ENCODE peak calls at places on chromosomes 3 and 15, in eight cellular contexts. One of them, this sample, is unnamed.

GRCh38 chr3:41652931-41653330 is 309.0 kb downstream of the ULK4 start:
- DNase-seq in upper lobe of right lung: no peak
- DNase-seq in lung: no peak
- DNase-seq in aorta: no peak
- DNase-seq in GM12878: no peak
- DNase-seq in pancreas: no peak
- DNase-seq in colonic mucosa: no peak
- DNase-seq in heart right ventricle: no peak
- DNase-seq in this sample: no peak

GRCh38 chr15:52503788-52504496 is 24.7 kb downstream of the MYO5A start:
- DNase-seq in GM12878: peak; percentile 51
- DNase-seq in pancreas: no peak
- DNase-seq in aorta: no peak
- DNase-seq in heart right ventricle: no peak
- DNase-seq in colonic mucosa: no peak
- DNase-seq in lung: no peak
- DNase-seq in upper lobe of right lung: no peak
- DNase-seq in this sample: no peak

GRCh38 chr15:52161406-52161966 is 29.7 kb downstream of the GNB5 start:
- DNase-seq in heart right ventricle: no peak
- DNase-seq in pancreas: no peak
- DNase-seq in lung: no peak
- DNase-seq in GM12878: no peak
- DNase-seq in aorta: no peak
- DNase-seq in upper lobe of right lung: no peak
- DNase-seq in colonic mucosa: no peak
- DNase-seq in this sample: no peak

GRCh38 chr15:73683624-73684536 is at the start of gene CD276:
- DNase-seq in aorta: peak; percentile 89
- DNase-seq in lung: peak; percentile 78
- DNase-seq in upper lobe of right lung: peak; percentile 91
- DNase-seq in heart right ventricle: peak; percentile 85
- DNase-seq in GM12878: no peak
- DNase-seq in colonic mucosa: peak; percentile 82
- DNase-seq in pancreas: peak; percentile 87
- DNase-seq in this sample: peak; percentile 90

GRCh38 chr3:120793601-120794000 is 51.1 kb downstream of the GTF2E1 start:
- DNase-seq in upper lobe of right lung: no peak
- DNase-seq in heart right ventricle: no peak
- DNase-seq in pancreas: no peak
- DNase-seq in aorta: no peak
- DNase-seq in colonic mucosa: no peak
- DNase-seq in GM12878: no peak
- DNase-seq in lung: no peak
- DNase-seq in this sample: no peak

GRCh38 chr15:80106051-80106450 is 46.6 kb downstream of the ZFAND6 start:
- DNase-seq in aorta: no peak
- DNase-seq in upper lobe of right lung: no peak
- DNase-seq in colonic mucosa: no peak
- DNase-seq in heart right ventricle: no peak
- DNase-seq in lung: no peak
- DNase-seq in GM12878: no peak
- DNase-seq in pancreas: no peak
- DNase-seq in this sample: no peak

GRCh38 chr3:71681224-71681668 is 44.0 kb downstream of the EIF4E3 start:
- DNase-seq in upper lobe of right lung: peak; percentile 80
- DNase-seq in GM12878: no peak
- DNase-seq in aorta: peak; percentile 80
- DNase-seq in pancreas: peak; percentile 70
- DNase-seq in heart right ventricle: peak; percentile 40
- DNase-seq in colonic mucosa: peak; percentile 51
- DNase-seq in lung: peak; percentile 51
- DNase-seq in this sample: peak; percentile 51

GRCh38 chr3:16474304-16474703 is 39.2 kb downstream of the RFTN1 start:
- DNase-seq in aorta: no peak
- DNase-seq in pancreas: no peak
- DNase-seq in upper lobe of right lung: no peak
- DNase-seq in heart right ventricle: no peak
- DNase-seq in lung: no peak
- DNase-seq in GM12878: no peak
- DNase-seq in colonic mucosa: no peak
- DNase-seq in this sample: no peak

GRCh38 chr3:122987726-122988319 is 39.7 kb downstream of the SEMA5B start:
- DNase-seq in heart right ventricle: no peak
- DNase-seq in aorta: no peak
- DNase-seq in upper lobe of right lung: no peak
- DNase-seq in lung: no peak
- DNase-seq in colonic mucosa: no peak
- DNase-seq in GM12878: no peak
- DNase-seq in pancreas: no peak
- DNase-seq in this sample: no peak

GRCh38 chr3:71195492-71195891 is 388.0 kb downstream of the FOXP1 start:
- DNase-seq in colonic mucosa: no peak
- DNase-seq in GM12878: no peak
- DNase-seq in heart right ventricle: no peak
- DNase-seq in aorta: no peak
- DNase-seq in lung: no peak
- DNase-seq in pancreas: no peak
- DNase-seq in upper lobe of right lung: no peak
- DNase-seq in this sample: no peak

GRCh38 chr3:138935864-138936762 is 10.8 kb downstream of the FOXL2 start:
- DNase-seq in colonic mucosa: peak; percentile 76
- DNase-seq in aorta: peak; percentile 85
- DNase-seq in pancreas: peak; percentile 95
- DNase-seq in lung: peak; percentile 67
- DNase-seq in GM12878: no peak
- DNase-seq in upper lobe of right lung: peak; percentile 88
- DNase-seq in heart right ventricle: peak; percentile 83
- DNase-seq in this sample: peak; percentile 90

GRCh38 chr3:196060834-196061233 is 21.1 kb downstream of the TFRC start:
- DNase-seq in GM12878: no peak
- DNase-seq in colonic mucosa: no peak
- DNase-seq in lung: no peak
- DNase-seq in aorta: no peak
- DNase-seq in pancreas: no peak
- DNase-seq in upper lobe of right lung: no peak
- DNase-seq in heart right ventricle: no peak
- DNase-seq in this sample: no peak
- H3K36me3 ChIP-seq in GM12878: peaks cover 56% of the 10 kb centered on the region
- H3K36me3 ChIP-seq in colonic mucosa: peaks cover 36% of the 10 kb centered on the region
- H3K36me3 ChIP-seq in lung: peaks cover 54% of the 10 kb centered on the region
- H3K36me3 ChIP-seq in aorta: peaks cover 9% of the 10 kb centered on the region
- H3K36me3 ChIP-seq in pancreas: peaks cover 73% of the 10 kb centered on the region
- H3K36me3 ChIP-seq in upper lobe of right lung: peaks cover 98% of the 10 kb centered on the region
- H3K36me3 ChIP-seq in heart right ventricle: peaks cover 100% of the 10 kb centered on the region
- H3K36me3 ChIP-seq in this sample: peaks cover 22% of the 10 kb centered on the region

GRCh38 chr15:98926236-98926635 is 81.4 kb downstream of the PGPEP1L start:
- DNase-seq in pancreas: no peak
- DNase-seq in GM12878: no peak
- DNase-seq in heart right ventricle: no peak
- DNase-seq in aorta: no peak
- DNase-seq in colonic mucosa: no peak
- DNase-seq in upper lobe of right lung: no peak
- DNase-seq in lung: no peak
- DNase-seq in this sample: no peak
- H3K36me3 ChIP-seq in pancreas: no peaks in the 10 kb centered on the region
- H3K36me3 ChIP-seq in GM12878: no peaks in the 10 kb centered on the region
- H3K36me3 ChIP-seq in heart right ventricle: peaks cover 85% of the 10 kb centered on the region
- H3K36me3 ChIP-seq in aorta: peaks cover under 1% of the 10 kb centered on the region
- H3K36me3 ChIP-seq in colonic mucosa: no peaks in the 10 kb centered on the region
- H3K36me3 ChIP-seq in upper lobe of right lung: peaks cover 38% of the 10 kb centered on the region
- H3K36me3 ChIP-seq in lung: peaks cover 20% of the 10 kb centered on the region
- H3K36me3 ChIP-seq in this sample: peaks cover 4% of the 10 kb centered on the region

GRCh38 chr3:129257609-129258008 is 8.2 kb downstream of the COPG1 start:
- DNase-seq in heart right ventricle: no peak
- DNase-seq in GM12878: no peak
- DNase-seq in upper lobe of right lung: no peak
- DNase-seq in colonic mucosa: no peak
- DNase-seq in lung: no peak
- DNase-seq in pancreas: no peak
- DNase-seq in aorta: no peak
- DNase-seq in this sample: no peak

GRCh38 chr3:129261850-129262249 is 12.4 kb downstream of the COPG1 start:
- DNase-seq in lung: no peak
- DNase-seq in heart right ventricle: no peak
- DNase-seq in aorta: no peak
- DNase-seq in pancreas: peak; percentile 3
- DNase-seq in upper lobe of right lung: no peak
- DNase-seq in colonic mucosa: no peak
- DNase-seq in GM12878: no peak
- DNase-seq in this sample: no peak

GRCh38 chr3:129260606-129261005 is 11.2 kb downstream of the COPG1 start:
- DNase-seq in pancreas: peak; percentile 29
- DNase-seq in lung: no peak
- DNase-seq in GM12878: no peak
- DNase-seq in upper lobe of right lung: peak; percentile 37
- DNase-seq in heart right ventricle: no peak
- DNase-seq in colonic mucosa: no peak
- DNase-seq in aorta: no peak
- DNase-seq in this sample: no peak

GRCh38 chr3:129263161-129263910 is 13.9 kb downstream of the COPG1 start:
- DNase-seq in aorta: no peak
- DNase-seq in upper lobe of right lung: peak; percentile 15
- DNase-seq in GM12878: no peak
- DNase-seq in pancreas: peak; percentile 27
- DNase-seq in lung: no peak
- DNase-seq in heart right ventricle: no peak
- DNase-seq in colonic mucosa: no peak
- DNase-seq in this sample: no peak

DNA sequence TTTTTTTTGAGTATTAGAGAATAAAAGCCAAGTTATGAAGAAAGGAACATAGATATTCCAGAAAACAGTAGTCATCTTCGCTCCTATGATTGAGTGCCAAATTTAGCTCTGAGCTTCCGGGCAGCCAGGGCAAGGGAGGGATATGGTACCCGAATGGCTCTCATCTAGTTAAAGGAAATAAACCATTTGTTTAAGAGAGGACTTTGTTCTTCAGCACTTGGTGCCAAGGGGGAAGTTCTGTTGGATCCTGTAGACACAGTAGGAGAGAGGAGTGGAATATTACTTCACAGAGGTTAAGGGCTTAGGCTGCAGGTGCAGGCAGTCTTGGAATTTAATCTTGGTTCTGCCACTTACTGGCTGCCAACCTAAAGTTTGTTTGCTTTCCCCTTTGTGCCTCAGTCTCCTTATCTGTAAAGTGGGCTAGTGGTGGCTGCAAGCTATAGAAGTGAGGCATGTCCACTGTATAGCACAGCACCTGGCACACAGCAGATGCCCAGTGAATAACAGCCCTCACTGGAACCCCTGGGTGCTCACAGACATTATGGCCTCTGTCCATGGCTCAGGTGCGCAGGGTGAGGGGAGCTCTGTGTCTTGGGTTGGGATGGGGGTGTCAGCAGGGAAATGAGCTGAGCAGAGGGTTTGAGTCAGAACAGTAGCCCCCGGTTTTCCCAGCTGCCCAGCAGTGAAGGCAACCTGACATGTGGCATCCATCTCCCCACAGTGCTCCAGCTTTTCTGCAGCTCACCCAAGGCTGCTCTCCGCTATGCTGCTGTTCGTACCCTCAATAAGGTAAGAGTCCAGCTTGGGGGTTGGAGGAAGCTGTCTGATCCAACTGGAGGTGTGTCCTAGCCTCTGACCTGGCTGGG is 10.4 kb downstream of the COPG1 start:
- DNase-seq in pancreas: peak; percentile 22
- DNase-seq in colonic mucosa: peak; percentile 77
- DNase-seq in heart right ventricle: no peak
- DNase-seq in upper lobe of right lung: peak; percentile 37
- DNase-seq in aorta: no peak
- DNase-seq in GM12878: no peak
- DNase-seq in lung: no peak
- DNase-seq in this sample: no peak
- H3K36me3 ChIP-seq in pancreas: peaks cover 82% of the 10 kb centered on the region
- H3K36me3 ChIP-seq in colonic mucosa: peaks cover 68% of the 10 kb centered on the region
- H3K36me3 ChIP-seq in heart right ventricle: peaks cover 100% of the 10 kb centered on the region
- H3K36me3 ChIP-seq in upper lobe of right lung: peaks cover 100% of the 10 kb centered on the region
- H3K36me3 ChIP-seq in aorta: peaks cover 29% of the 10 kb centered on the region
- H3K36me3 ChIP-seq in GM12878: peaks cover 67% of the 10 kb centered on the region
- H3K36me3 ChIP-seq in lung: peaks cover 47% of the 10 kb centered on the region
- H3K36me3 ChIP-seq in this sample: peaks cover 99% of the 10 kb centered on the region

GRCh38 chr15:25060996-25061620 is 106.3 kb downstream of the SNRPN start:
- DNase-seq in lung: no peak
- DNase-seq in heart right ventricle: no peak
- DNase-seq in GM12878: no peak
- DNase-seq in colonic mucosa: no peak
- DNase-seq in aorta: no peak
- DNase-seq in upper lobe of right lung: no peak
- DNase-seq in pancreas: peak; percentile 8
- DNase-seq in this sample: no peak

GRCh38 chr15:25061808-25062550 is 107.2 kb downstream of the SNRPN start:
- DNase-seq in aorta: no peak
- DNase-seq in upper lobe of right lung: peak; percentile 46
- DNase-seq in pancreas: no peak
- DNase-seq in heart right ventricle: no peak
- DNase-seq in colonic mucosa: no peak
- DNase-seq in lung: no peak
- DNase-seq in GM12878: no peak
- DNase-seq in this sample: no peak

GRCh38 chr15:25065286-25065685 is 110.5 kb downstream of the SNRPN start:
- DNase-seq in GM12878: no peak
- DNase-seq in upper lobe of right lung: no peak
- DNase-seq in colonic mucosa: no peak
- DNase-seq in pancreas: no peak
- DNase-seq in aorta: no peak
- DNase-seq in lung: no peak
- DNase-seq in heart right ventricle: no peak
- DNase-seq in this sample: no peak

GRCh38 chr15:25060472-25060803 is 105.7 kb downstream of the SNRPN start:
- DNase-seq in lung: no peak
- DNase-seq in GM12878: no peak
- DNase-seq in heart right ventricle: no peak
- DNase-seq in aorta: no peak
- DNase-seq in colonic mucosa: no peak
- DNase-seq in upper lobe of right lung: peak; percentile 42
- DNase-seq in pancreas: no peak
- DNase-seq in this sample: no peak

DNA sequence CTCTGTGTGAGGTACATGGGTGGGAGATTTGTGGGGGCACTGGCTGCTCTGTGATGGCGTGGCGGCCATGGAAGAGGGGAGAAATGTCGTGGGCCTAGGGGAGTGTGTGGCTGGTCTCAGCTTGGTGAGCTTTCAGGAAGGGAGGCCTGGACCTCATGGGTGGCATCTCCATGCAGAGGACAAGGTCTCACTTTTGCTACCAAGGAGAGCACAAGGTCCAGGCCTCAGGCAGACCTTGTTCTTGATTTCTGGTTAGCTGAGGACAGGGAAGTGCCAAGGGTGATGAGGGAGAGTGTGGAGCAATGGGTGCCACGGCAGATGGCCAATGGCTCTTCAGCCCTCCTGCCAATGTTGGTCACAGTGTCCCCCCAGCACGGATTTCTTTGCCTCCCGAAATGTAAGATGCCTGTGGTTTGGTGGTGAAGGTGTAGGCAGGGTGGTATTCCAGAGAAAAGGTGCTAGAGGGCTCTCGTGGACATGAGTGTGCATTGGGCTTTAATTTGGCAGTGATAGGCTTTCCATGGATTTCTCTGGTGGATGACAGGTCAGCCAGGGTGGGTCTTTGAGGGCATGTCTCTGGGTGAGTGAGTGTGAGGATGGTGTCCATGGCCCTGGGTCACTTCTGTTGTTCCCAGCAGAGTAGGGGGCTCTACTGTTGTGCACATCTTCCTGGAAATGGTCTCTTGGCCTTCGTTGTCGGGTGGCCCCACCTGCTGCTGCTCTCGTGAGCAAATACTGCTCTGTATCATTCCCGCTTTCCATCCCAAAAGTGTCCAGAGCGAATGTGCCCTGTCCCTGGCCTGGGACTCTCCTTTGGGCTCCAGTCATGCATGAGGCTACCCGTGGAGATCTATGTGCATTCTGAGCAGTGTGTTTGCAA is 108.0 kb downstream of the SNRPN start:
- DNase-seq in colonic mucosa: no peak
- DNase-seq in aorta: no peak
- DNase-seq in lung: no peak
- DNase-seq in pancreas: no peak
- DNase-seq in upper lobe of right lung: no peak
- DNase-seq in heart right ventricle: no peak
- DNase-seq in GM12878: no peak
- DNase-seq in this sample: no peak
- H3K36me3 ChIP-seq in colonic mucosa: no peaks in the 10 kb centered on the region
- H3K36me3 ChIP-seq in aorta: peaks cover 62% of the 10 kb centered on the region
- H3K36me3 ChIP-seq in lung: peaks cover 63% of the 10 kb centered on the region
- H3K36me3 ChIP-seq in pancreas: peaks cover 46% of the 10 kb centered on the region
- H3K36me3 ChIP-seq in upper lobe of right lung: peaks cover 36% of the 10 kb centered on the region
- H3K36me3 ChIP-seq in heart right ventricle: peaks cover 97% of the 10 kb centered on the region
- H3K36me3 ChIP-seq in GM12878: no peaks in the 10 kb centered on the region
- H3K36me3 ChIP-seq in this sample: peaks cover 62% of the 10 kb centered on the region

This sample was measured in psoas muscle.